ENCODE peak calls at places on chromosomes 16 and 17, in eight cellular contexts. One of them, this sample, is unnamed.

GRCh38 chr16:65123846-65124513 is 2.1 kb upstream of the CDH11 start:
- DNase-seq in AG04450: no peak
- DNase-seq in BE2C: no peak
- DNase-seq in CD8-positive, alpha-beta memory T cell: no peak
- DNase-seq in stomach: no peak
- DNase-seq in AG09309: no peak
- DNase-seq in aorta: no peak
- DNase-seq in adrenal gland: no peak
- DNase-seq in this sample: no peak

GRCh38 chr17:74851612-74852236 is 8.0 kb downstream of the GRIN2C start:
- DNase-seq in AG04450: no peak
- DNase-seq in BE2C: no peak
- DNase-seq in CD8-positive, alpha-beta memory T cell: no peak
- DNase-seq in stomach: no peak
- DNase-seq in AG09309: no peak
- DNase-seq in aorta: no peak
- DNase-seq in adrenal gland: no peak
- DNase-seq in this sample: no peak

GRCh38 chr16:85910073-85910853 is 11.3 kb downstream of the IRF8 start:
- DNase-seq in AG04450: no peak
- DNase-seq in BE2C: no peak
- DNase-seq in CD8-positive, alpha-beta memory T cell: no peak
- DNase-seq in stomach: no peak
- DNase-seq in AG09309: no peak
- DNase-seq in aorta: no peak
- DNase-seq in adrenal gland: no peak
- DNase-seq in this sample: no peak

GRCh38 chr16:89727406-89728120 is 6.2 kb downstream of the ZNF276 start:
- DNase-seq in AG04450: no peak
- DNase-seq in BE2C: no peak
- DNase-seq in CD8-positive, alpha-beta memory T cell: no peak
- DNase-seq in stomach: no peak
- DNase-seq in AG09309: no peak
- DNase-seq in aorta: no peak
- DNase-seq in adrenal gland: no peak
- DNase-seq in this sample: no peak

GRCh38 chr17:74339537-74340195 is 13.6 kb downstream of the KIF19 start:
- DNase-seq in AG04450: no peak
- DNase-seq in BE2C: no peak
- DNase-seq in CD8-positive, alpha-beta memory T cell: no peak
- DNase-seq in stomach: no peak
- DNase-seq in AG09309: no peak
- DNase-seq in aorta: no peak
- DNase-seq in adrenal gland: no peak
- DNase-seq in this sample: no peak

GRCh38 chr17:22268912-22269220 is 576.5 kb downstream of the KCNJ18 start:
- DNase-seq in AG04450: no peak
- DNase-seq in BE2C: no peak
- DNase-seq in CD8-positive, alpha-beta memory T cell: no peak
- DNase-seq in stomach: peak; percentile 10
- DNase-seq in AG09309: no peak
- DNase-seq in aorta: no peak
- DNase-seq in adrenal gland: no peak
- DNase-seq in this sample: no peak

GRCh38 chr16:20300312-20301097 is 26.8 kb downstream of the GP2 start:
- DNase-seq in AG04450: no peak
- DNase-seq in BE2C: peak; percentile 52
- DNase-seq in CD8-positive, alpha-beta memory T cell: no peak
- DNase-seq in stomach: peak; percentile 69
- DNase-seq in AG09309: no peak
- DNase-seq in aorta: no peak
- DNase-seq in adrenal gland: peak; percentile 60
- DNase-seq in this sample: no peak

GRCh38 chr17:5209396-5209795 is 17.7 kb upstream of the ZNF594 start:
- DNase-seq in AG04450: no peak
- DNase-seq in BE2C: no peak
- DNase-seq in CD8-positive, alpha-beta memory T cell: no peak
- DNase-seq in stomach: no peak
- DNase-seq in AG09309: no peak
- DNase-seq in aorta: no peak
- DNase-seq in adrenal gland: no peak
- DNase-seq in this sample: peak; percentile 14

GRCh38 chr16:65312071-65312470 is 190.2 kb upstream of the CDH11 start:
- DNase-seq in AG04450: no peak
- DNase-seq in BE2C: no peak
- DNase-seq in CD8-positive, alpha-beta memory T cell: no peak
- DNase-seq in stomach: no peak
- DNase-seq in AG09309: no peak
- DNase-seq in aorta: no peak
- DNase-seq in adrenal gland: no peak
- DNase-seq in this sample: no peak

GRCh38 chr17:82358467-82359350 is at the start of gene TEX19:
- DNase-seq in AG04450: no peak
- DNase-seq in BE2C: peak; percentile 53
- DNase-seq in CD8-positive, alpha-beta memory T cell: no peak
- DNase-seq in stomach: no peak
- DNase-seq in AG09309: no peak
- DNase-seq in aorta: no peak
- DNase-seq in adrenal gland: no peak
- DNase-seq in this sample: no peak

GRCh38 chr17:13157656-13158055 is 139.8 kb upstream of the ELAC2 start:
- DNase-seq in AG04450: no peak
- DNase-seq in BE2C: no peak
- DNase-seq in CD8-positive, alpha-beta memory T cell: no peak
- DNase-seq in stomach: no peak
- DNase-seq in AG09309: no peak
- DNase-seq in aorta: no peak
- DNase-seq in adrenal gland: no peak
- DNase-seq in this sample: no peak

GRCh38 chr16:62638964-62639861 is 603.0 kb upstream of the CDH8 start:
- DNase-seq in AG04450: no peak
- DNase-seq in BE2C: no peak
- DNase-seq in CD8-positive, alpha-beta memory T cell: no peak
- DNase-seq in stomach: no peak
- DNase-seq in AG09309: no peak
- DNase-seq in aorta: no peak
- DNase-seq in adrenal gland: no peak
- DNase-seq in this sample: no peak

GRCh38 chr16:61210039-61210438 is 826.2 kb downstream of the CDH8 start:
- DNase-seq in AG04450: no peak
- DNase-seq in BE2C: no peak
- DNase-seq in CD8-positive, alpha-beta memory T cell: no peak
- DNase-seq in stomach: no peak
- DNase-seq in AG09309: no peak
- DNase-seq in aorta: no peak
- DNase-seq in adrenal gland: no peak
- DNase-seq in this sample: no peak

GRCh38 chr16:54568897-54569807 is 282.6 kb upstream of the IRX3 start:
- DNase-seq in AG04450: no peak
- DNase-seq in BE2C: no peak
- DNase-seq in CD8-positive, alpha-beta memory T cell: no peak
- DNase-seq in stomach: no peak
- DNase-seq in AG09309: no peak
- DNase-seq in aorta: no peak
- DNase-seq in adrenal gland: no peak
- DNase-seq in this sample: no peak

GRCh38 chr16:27174798-27175197 is 28.5 kb upstream of the KDM8 start:
- DNase-seq in AG04450: no peak
- DNase-seq in BE2C: no peak
- DNase-seq in CD8-positive, alpha-beta memory T cell: no peak
- DNase-seq in stomach: no peak
- DNase-seq in AG09309: no peak
- DNase-seq in aorta: no peak
- DNase-seq in adrenal gland: no peak
- DNase-seq in this sample: no peak

GRCh38 chr16:10817514-10817913 is 1.1 kb downstream of the TVP23A start:
- DNase-seq in AG04450: no peak
- DNase-seq in BE2C: no peak
- DNase-seq in CD8-positive, alpha-beta memory T cell: no peak
- DNase-seq in stomach: no peak
- DNase-seq in AG09309: no peak
- DNase-seq in aorta: peak; percentile 8
- DNase-seq in adrenal gland: no peak
- DNase-seq in this sample: no peak

GRCh38 chr17:17171991-17172939 is 33.9 kb downstream of the PLD6 start:
- DNase-seq in AG04450: no peak
- DNase-seq in BE2C: no peak
- DNase-seq in CD8-positive, alpha-beta memory T cell: no peak
- DNase-seq in stomach: no peak
- DNase-seq in AG09309: no peak
- DNase-seq in aorta: no peak
- DNase-seq in adrenal gland: no peak
- DNase-seq in this sample: peak; percentile 55

GRCh38 chr16:68826652-68827051 is 16.7 kb upstream of the TANGO6 start:
- DNase-seq in AG04450: no peak
- DNase-seq in BE2C: no peak
- DNase-seq in CD8-positive, alpha-beta memory T cell: no peak
- DNase-seq in stomach: no peak
- DNase-seq in AG09309: no peak
- DNase-seq in aorta: no peak
- DNase-seq in adrenal gland: no peak
- DNase-seq in this sample: no peak

GRCh38 chr17:79837888-79838540 is 1.2 kb downstream of the CBX4 start:
- DNase-seq in AG04450: no peak
- DNase-seq in BE2C: no peak
- DNase-seq in CD8-positive, alpha-beta memory T cell: no peak
- DNase-seq in stomach: no peak
- DNase-seq in AG09309: no peak
- DNase-seq in aorta: peak; percentile 60
- DNase-seq in adrenal gland: no peak
- DNase-seq in this sample: no peak

GRCh38 chr17:10183931-10184930 is 14.2 kb downstream of the GAS7 start:
- DNase-seq in AG04450: no peak
- DNase-seq in BE2C: no peak
- DNase-seq in CD8-positive, alpha-beta memory T cell: no peak
- DNase-seq in stomach: no peak
- DNase-seq in AG09309: no peak
- DNase-seq in aorta: no peak
- DNase-seq in adrenal gland: no peak
- DNase-seq in this sample: no peak

GRCh38 chr17:43444223-43445008 is 39.4 kb upstream of the DHX8 start:
- DNase-seq in AG04450: no peak
- DNase-seq in BE2C: no peak
- DNase-seq in CD8-positive, alpha-beta memory T cell: no peak
- DNase-seq in stomach: no peak
- DNase-seq in AG09309: no peak
- DNase-seq in aorta: no peak
- DNase-seq in adrenal gland: no peak
- DNase-seq in this sample: no peak

DNA sequence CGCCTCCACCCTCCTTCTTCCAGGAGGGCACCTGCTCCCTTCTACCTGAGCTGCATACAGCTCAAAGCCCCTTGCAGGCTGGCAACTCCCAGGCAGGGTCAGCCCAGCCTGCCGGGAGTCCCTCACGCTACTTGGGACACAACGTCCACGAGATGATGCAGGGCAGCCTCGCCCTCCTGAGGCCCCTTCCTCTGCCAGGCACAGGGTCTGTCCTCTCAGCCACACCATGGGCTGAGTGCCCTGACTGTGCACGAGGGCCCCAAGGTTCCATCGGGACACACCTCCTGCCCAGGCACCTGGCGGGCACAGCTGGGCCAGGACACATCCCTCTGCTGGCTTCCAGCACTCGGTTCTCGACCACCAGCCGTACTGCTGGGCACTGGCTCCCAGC is 30.9 kb upstream of the ZC3H18 start:
- DNase-seq in AG04450: no peak
- DNase-seq in BE2C: no peak
- DNase-seq in CD8-positive, alpha-beta memory T cell: no peak
- DNase-seq in stomach: no peak
- DNase-seq in AG09309: no peak
- DNase-seq in aorta: no peak
- DNase-seq in adrenal gland: no peak
- DNase-seq in this sample: no peak
- H3K4me3 ChIP-seq in AG04450: no peak overlapping the region
- H3K4me3 ChIP-seq in BE2C: no peak overlapping the region
- H3K4me3 ChIP-seq in CD8-positive, alpha-beta memory T cell: no peak overlapping the region
- H3K4me3 ChIP-seq in stomach: no peak overlapping the region
- H3K4me3 ChIP-seq in AG09309: no peak overlapping the region
- H3K4me3 ChIP-seq in aorta: no peak overlapping the region
- H3K4me3 ChIP-seq in adrenal gland: no peak overlapping the region
- H3K4me3 ChIP-seq in this sample: no peak overlapping the region

DNA sequence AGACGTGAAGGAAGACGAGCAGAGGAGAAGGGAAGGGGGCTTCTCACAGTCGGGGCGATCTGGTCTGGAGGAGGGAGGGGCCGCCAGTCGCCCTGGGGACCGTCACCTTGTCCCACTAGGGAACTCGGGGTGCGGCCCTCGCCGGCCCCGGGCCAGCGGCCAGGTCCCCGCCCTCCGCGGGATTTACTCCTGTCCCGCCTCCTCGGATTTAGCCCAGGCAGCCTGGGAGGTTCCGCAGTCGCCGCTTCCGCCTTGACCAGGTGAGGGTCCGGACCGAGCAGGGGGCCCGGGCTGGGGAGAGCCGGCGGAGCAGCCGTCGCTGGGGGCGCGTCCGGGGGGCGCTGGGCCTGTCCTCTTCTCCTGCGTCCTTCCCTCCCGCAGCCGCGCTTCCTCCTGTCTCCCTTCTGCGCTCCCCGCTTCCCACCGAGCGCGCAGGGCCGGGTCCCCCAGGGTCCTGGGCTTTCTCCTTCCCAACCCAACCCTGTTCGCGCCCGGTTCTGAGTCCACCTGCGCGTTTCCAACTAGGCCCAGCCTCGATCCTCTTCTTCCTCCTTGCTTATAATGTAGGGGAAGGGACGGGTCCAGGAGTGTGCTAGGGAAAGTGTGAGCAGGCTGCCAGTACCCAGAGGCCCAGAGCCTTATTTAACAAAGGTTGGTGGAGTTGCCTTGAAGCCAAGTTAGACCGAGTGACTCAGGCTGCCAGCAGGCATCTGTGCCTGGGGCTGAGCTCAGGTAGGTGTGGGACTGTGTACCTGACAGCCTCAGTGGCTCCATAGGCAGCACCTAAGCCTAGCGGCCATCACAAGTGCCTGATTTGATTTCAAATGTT is at the start of gene TNK1:
- DNase-seq in AG04450: no peak
- DNase-seq in BE2C: no peak
- DNase-seq in CD8-positive, alpha-beta memory T cell: no peak
- DNase-seq in stomach: peak; percentile 89
- DNase-seq in AG09309: no peak
- DNase-seq in aorta: peak; percentile 69
- DNase-seq in adrenal gland: peak; percentile 26
- DNase-seq in this sample: peak; percentile 79
- H3K4me3 ChIP-seq in AG04450: peak within 1 kb of the TSS; percentile 22
- H3K4me3 ChIP-seq in BE2C: no peak within 1 kb of the TSS
- H3K4me3 ChIP-seq in CD8-positive, alpha-beta memory T cell: no peak within 1 kb of the TSS
- H3K4me3 ChIP-seq in stomach: peak within 1 kb of the TSS; percentile 57
- H3K4me3 ChIP-seq in AG09309: peak within 1 kb of the TSS; percentile 31
- H3K4me3 ChIP-seq in aorta: peak within 1 kb of the TSS; percentile 42
- H3K4me3 ChIP-seq in adrenal gland: no peak within 1 kb of the TSS
- H3K4me3 ChIP-seq in this sample: peak within 1 kb of the TSS; percentile 61

GRCh38 chr17:77182205-77182604 is 41.4 kb downstream of the SEC14L1 start:
- DNase-seq in AG04450: no peak
- DNase-seq in BE2C: no peak
- DNase-seq in CD8-positive, alpha-beta memory T cell: no peak
- DNase-seq in stomach: no peak
- DNase-seq in AG09309: no peak
- DNase-seq in aorta: no peak
- DNase-seq in adrenal gland: no peak
- DNase-seq in this sample: no peak
- H3K4me3 ChIP-seq in AG04450: no peak overlapping the region
- H3K4me3 ChIP-seq in BE2C: no peak overlapping the region
- H3K4me3 ChIP-seq in CD8-positive, alpha-beta memory T cell: no peak overlapping the region
- H3K4me3 ChIP-seq in stomach: no peak overlapping the region
- H3K4me3 ChIP-seq in AG09309: no peak overlapping the region
- H3K4me3 ChIP-seq in aorta: no peak overlapping the region
- H3K4me3 ChIP-seq in adrenal gland: no peak overlapping the region
- H3K4me3 ChIP-seq in this sample: no peak overlapping the region

GRCh38 chr17:40664582-40665333 is at the start of gene KRT222:
- DNase-seq in AG04450: no peak
- DNase-seq in BE2C: no peak
- DNase-seq in CD8-positive, alpha-beta memory T cell: no peak
- DNase-seq in stomach: no peak
- DNase-seq in AG09309: no peak
- DNase-seq in aorta: no peak
- DNase-seq in adrenal gland: peak; percentile 14
- DNase-seq in this sample: no peak
- H3K4me3 ChIP-seq in AG04450: no peak within 1 kb of the TSS
- H3K4me3 ChIP-seq in BE2C: no peak within 1 kb of the TSS
- H3K4me3 ChIP-seq in CD8-positive, alpha-beta memory T cell: no peak within 1 kb of the TSS
- H3K4me3 ChIP-seq in stomach: no peak within 1 kb of the TSS
- H3K4me3 ChIP-seq in AG09309: no peak within 1 kb of the TSS
- H3K4me3 ChIP-seq in aorta: no peak within 1 kb of the TSS
- H3K4me3 ChIP-seq in adrenal gland: no peak within 1 kb of the TSS
- H3K4me3 ChIP-seq in this sample: peak within 1 kb of the TSS; percentile 33